ENCODE peak calls at places on chromosomes 4 and X, in nine cellular contexts. One of them, this sample, is unnamed.

GRCh38 chrX:318068-318738 is 393 bp downstream of the GTPBP6 start:
- DNase-seq in suprapubic skin: peak; percentile 100
- DNase-seq in Panc1: peak; percentile 48
- DNase-seq in HepG2: peak; percentile 98
- DNase-seq in stomach: peak; percentile 99
- DNase-seq in HCT116: peak; percentile 97
- DNase-seq in transverse colon: peak; percentile 99
- DNase-seq in H1: peak; percentile 99
- DNase-seq in breast epithelium: peak; percentile 99
- DNase-seq in this sample: peak; percentile 99

GRCh38 chr4:55635760-55636621 is at the start of gene NMU:
- DNase-seq in suprapubic skin: peak; percentile 56
- DNase-seq in Panc1: no peak
- DNase-seq in HepG2: peak; percentile 13
- DNase-seq in stomach: peak; percentile 61
- DNase-seq in HCT116: peak; percentile 67
- DNase-seq in transverse colon: peak; percentile 54
- DNase-seq in H1: no peak
- DNase-seq in breast epithelium: no peak
- DNase-seq in this sample: peak; percentile 8

GRCh38 chr4:111798840-111799239 is 346.4 kb upstream of the FAM241A start:
- DNase-seq in suprapubic skin: no peak
- DNase-seq in Panc1: no peak
- DNase-seq in HepG2: no peak
- DNase-seq in stomach: no peak
- DNase-seq in HCT116: no peak
- DNase-seq in transverse colon: no peak
- DNase-seq in H1: no peak
- DNase-seq in breast epithelium: no peak
- DNase-seq in this sample: no peak

GRCh38 chr4:153773236-153773690 is 13.4 kb upstream of the RNF175 start:
- DNase-seq in suprapubic skin: no peak
- DNase-seq in Panc1: no peak
- DNase-seq in HepG2: no peak
- DNase-seq in stomach: no peak
- DNase-seq in HCT116: no peak
- DNase-seq in transverse colon: no peak
- DNase-seq in H1: no peak
- DNase-seq in breast epithelium: no peak
- DNase-seq in this sample: no peak

GRCh38 chr4:6228158-6229067 is 28.1 kb upstream of the JAKMIP1 start:
- DNase-seq in suprapubic skin: no peak
- DNase-seq in Panc1: no peak
- DNase-seq in HepG2: no peak
- DNase-seq in stomach: peak; percentile 8
- DNase-seq in HCT116: no peak
- DNase-seq in transverse colon: no peak
- DNase-seq in H1: no peak
- DNase-seq in breast epithelium: peak; percentile 6
- DNase-seq in this sample: no peak

GRCh38 chr4:165208741-165209388 is 1.5 kb downstream of the KLHL2 start:
- DNase-seq in suprapubic skin: no peak
- DNase-seq in Panc1: no peak
- DNase-seq in HepG2: no peak
- DNase-seq in stomach: no peak
- DNase-seq in HCT116: no peak
- DNase-seq in transverse colon: no peak
- DNase-seq in H1: no peak
- DNase-seq in breast epithelium: no peak
- DNase-seq in this sample: no peak

GRCh38 chr4:3227878-3228675 is 20.9 kb upstream of the MSANTD1 start:
- DNase-seq in suprapubic skin: no peak
- DNase-seq in Panc1: no peak
- DNase-seq in HepG2: no peak
- DNase-seq in stomach: no peak
- DNase-seq in HCT116: no peak
- DNase-seq in transverse colon: no peak
- DNase-seq in H1: no peak
- DNase-seq in breast epithelium: no peak
- DNase-seq in this sample: no peak

GRCh38 chr4:184599492-184600135 is 49.6 kb downstream of the CASP3 start:
- DNase-seq in suprapubic skin: no peak
- DNase-seq in Panc1: no peak
- DNase-seq in HepG2: no peak
- DNase-seq in stomach: no peak
- DNase-seq in HCT116: no peak
- DNase-seq in transverse colon: no peak
- DNase-seq in H1: no peak
- DNase-seq in breast epithelium: no peak
- DNase-seq in this sample: no peak

GRCh38 chrX:30283456-30284200 is 25.6 kb downstream of the NR0B1 start:
- DNase-seq in suprapubic skin: no peak
- DNase-seq in Panc1: peak; percentile 60
- DNase-seq in HepG2: peak; percentile 22
- DNase-seq in stomach: no peak
- DNase-seq in HCT116: peak; percentile 75
- DNase-seq in transverse colon: no peak
- DNase-seq in H1: no peak
- DNase-seq in breast epithelium: no peak
- DNase-seq in this sample: no peak

GRCh38 chrX:39985551-39985950 is 112.2 kb downstream of the BCOR start:
- DNase-seq in suprapubic skin: no peak
- DNase-seq in Panc1: no peak
- DNase-seq in HepG2: peak; percentile 40
- DNase-seq in stomach: no peak
- DNase-seq in HCT116: no peak
- DNase-seq in transverse colon: no peak
- DNase-seq in H1: no peak
- DNase-seq in breast epithelium: no peak
- DNase-seq in this sample: no peak

GRCh38 chr4:72031868-72032619 is at the start of gene NPFFR2:
- DNase-seq in suprapubic skin: no peak
- DNase-seq in Panc1: no peak
- DNase-seq in HepG2: no peak
- DNase-seq in stomach: no peak
- DNase-seq in HCT116: no peak
- DNase-seq in transverse colon: no peak
- DNase-seq in H1: peak; percentile 29
- DNase-seq in breast epithelium: no peak
- DNase-seq in this sample: no peak

GRCh38 chr4:38131371-38132139 is 171.4 kb downstream of the PTTG2 start:
- DNase-seq in suprapubic skin: no peak
- DNase-seq in Panc1: no peak
- DNase-seq in HepG2: no peak
- DNase-seq in stomach: no peak
- DNase-seq in HCT116: no peak
- DNase-seq in transverse colon: peak; percentile 23
- DNase-seq in H1: peak; percentile 43
- DNase-seq in breast epithelium: no peak
- DNase-seq in this sample: no peak
- TF ChIP-seq POLR2AphosphoS5 in suprapubic skin: no peak
- TF ChIP-seq POLR2AphosphoS5 in Panc1: no peak
- TF ChIP-seq POLR2AphosphoS5 in HepG2: no peak
- TF ChIP-seq POLR2AphosphoS5 in stomach: no peak
- TF ChIP-seq POLR2AphosphoS5 in HCT116: no peak
- TF ChIP-seq POLR2AphosphoS5 in transverse colon: no peak
- TF ChIP-seq POLR2AphosphoS5 in H1: no peak
- TF ChIP-seq POLR2AphosphoS5 in breast epithelium: no peak
- TF ChIP-seq POLR2AphosphoS5 in this sample: no peak

GRCh38 chr4:12963291-12963690 is 520.8 kb downstream of the RAB28 start:
- DNase-seq in suprapubic skin: no peak
- DNase-seq in Panc1: no peak
- DNase-seq in HepG2: no peak
- DNase-seq in stomach: no peak
- DNase-seq in HCT116: no peak
- DNase-seq in transverse colon: no peak
- DNase-seq in H1: no peak
- DNase-seq in breast epithelium: no peak
- DNase-seq in this sample: no peak

GRCh38 chr4:12963912-12964311 is 520.2 kb downstream of the RAB28 start:
- DNase-seq in suprapubic skin: no peak
- DNase-seq in Panc1: no peak
- DNase-seq in HepG2: peak; percentile 13
- DNase-seq in stomach: no peak
- DNase-seq in HCT116: no peak
- DNase-seq in transverse colon: no peak
- DNase-seq in H1: no peak
- DNase-seq in breast epithelium: no peak
- DNase-seq in this sample: no peak

GRCh38 chr4:12957108-12957507 is 527.0 kb downstream of the RAB28 start:
- DNase-seq in suprapubic skin: no peak
- DNase-seq in Panc1: no peak
- DNase-seq in HepG2: peak; percentile 16
- DNase-seq in stomach: no peak
- DNase-seq in HCT116: no peak
- DNase-seq in transverse colon: no peak
- DNase-seq in H1: no peak
- DNase-seq in breast epithelium: no peak
- DNase-seq in this sample: no peak

GRCh38 chr4:12965334-12965733 is 518.8 kb downstream of the RAB28 start:
- DNase-seq in suprapubic skin: no peak
- DNase-seq in Panc1: no peak
- DNase-seq in HepG2: no peak
- DNase-seq in stomach: no peak
- DNase-seq in HCT116: no peak
- DNase-seq in transverse colon: no peak
- DNase-seq in H1: no peak
- DNase-seq in breast epithelium: no peak
- DNase-seq in this sample: no peak

GRCh38 chr4:12961713-12962112 is 522.4 kb downstream of the RAB28 start:
- DNase-seq in suprapubic skin: no peak
- DNase-seq in Panc1: no peak
- DNase-seq in HepG2: no peak
- DNase-seq in stomach: no peak
- DNase-seq in HCT116: no peak
- DNase-seq in transverse colon: no peak
- DNase-seq in H1: no peak
- DNase-seq in breast epithelium: no peak
- DNase-seq in this sample: no peak
- H3K4me1 ChIP-seq in suprapubic skin: no peaks in the 10 kb centered on the region
- H3K4me1 ChIP-seq in Panc1: no peaks in the 10 kb centered on the region
- H3K4me1 ChIP-seq in HepG2: peaks cover 66% of the 10 kb centered on the region
- H3K4me1 ChIP-seq in stomach: no peaks in the 10 kb centered on the region
- H3K4me1 ChIP-seq in HCT116: no peaks in the 10 kb centered on the region
- H3K4me1 ChIP-seq in transverse colon: no peaks in the 10 kb centered on the region
- H3K4me1 ChIP-seq in H1: no peaks in the 10 kb centered on the region
- H3K4me1 ChIP-seq in breast epithelium: no peaks in the 10 kb centered on the region
- H3K4me1 ChIP-seq in this sample: no peaks in the 10 kb centered on the region

DNA sequence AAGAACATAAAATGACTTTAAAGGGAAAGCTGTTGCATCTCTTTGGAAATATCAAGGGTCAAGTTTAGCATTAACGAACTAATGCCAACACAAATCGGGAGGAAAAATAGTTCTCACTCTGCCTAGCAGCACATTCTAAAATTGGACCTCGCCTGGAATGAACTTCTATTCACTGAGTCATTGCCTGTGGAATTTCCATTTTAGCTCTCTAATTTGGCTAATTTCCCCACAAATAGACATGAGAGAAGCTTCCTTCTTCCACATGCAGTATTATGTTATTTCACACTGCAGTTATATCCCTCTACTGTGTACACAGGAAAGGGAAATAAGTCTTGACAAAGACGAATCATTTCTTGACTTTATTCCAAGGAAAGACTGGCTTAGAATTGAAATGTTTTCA is 9.3 kb downstream of the ZXDA start:
- DNase-seq in suprapubic skin: no peak
- DNase-seq in Panc1: no peak
- DNase-seq in HepG2: no peak
- DNase-seq in stomach: no peak
- DNase-seq in HCT116: no peak
- DNase-seq in transverse colon: no peak
- DNase-seq in H1: no peak
- DNase-seq in breast epithelium: no peak
- DNase-seq in this sample: no peak
- H3K9me3 ChIP-seq in suprapubic skin: no peaks in the 10 kb centered on the region
- H3K9me3 ChIP-seq in Panc1: no peaks in the 10 kb centered on the region
- H3K9me3 ChIP-seq in HepG2: no peaks in the 10 kb centered on the region
- H3K9me3 ChIP-seq in stomach: no peaks in the 10 kb centered on the region
- H3K9me3 ChIP-seq in HCT116: no peaks in the 10 kb centered on the region
- H3K9me3 ChIP-seq in transverse colon: no peaks in the 10 kb centered on the region
- H3K9me3 ChIP-seq in H1: peaks cover 4% of the 10 kb centered on the region
- H3K9me3 ChIP-seq in breast epithelium: no peaks in the 10 kb centered on the region
- H3K9me3 ChIP-seq in this sample: no peaks in the 10 kb centered on the region

GRCh38 chrX:11437642-11438379 is 144.6 kb downstream of the AMELX start:
- DNase-seq in suprapubic skin: no peak
- DNase-seq in Panc1: no peak
- DNase-seq in HepG2: peak; percentile 19
- DNase-seq in stomach: no peak
- DNase-seq in HCT116: no peak
- DNase-seq in transverse colon: peak; percentile 22
- DNase-seq in H1: no peak
- DNase-seq in breast epithelium: no peak
- DNase-seq in this sample: no peak
- TF ChIP-seq POLR2AphosphoS5 in suprapubic skin: no peak
- TF ChIP-seq POLR2AphosphoS5 in Panc1: no peak
- TF ChIP-seq POLR2AphosphoS5 in HepG2: no peak
- TF ChIP-seq POLR2AphosphoS5 in stomach: no peak
- TF ChIP-seq POLR2AphosphoS5 in HCT116: no peak
- TF ChIP-seq POLR2AphosphoS5 in transverse colon: no peak
- TF ChIP-seq POLR2AphosphoS5 in H1: no peak
- TF ChIP-seq POLR2AphosphoS5 in breast epithelium: no peak
- TF ChIP-seq POLR2AphosphoS5 in this sample: no peak

DNA sequence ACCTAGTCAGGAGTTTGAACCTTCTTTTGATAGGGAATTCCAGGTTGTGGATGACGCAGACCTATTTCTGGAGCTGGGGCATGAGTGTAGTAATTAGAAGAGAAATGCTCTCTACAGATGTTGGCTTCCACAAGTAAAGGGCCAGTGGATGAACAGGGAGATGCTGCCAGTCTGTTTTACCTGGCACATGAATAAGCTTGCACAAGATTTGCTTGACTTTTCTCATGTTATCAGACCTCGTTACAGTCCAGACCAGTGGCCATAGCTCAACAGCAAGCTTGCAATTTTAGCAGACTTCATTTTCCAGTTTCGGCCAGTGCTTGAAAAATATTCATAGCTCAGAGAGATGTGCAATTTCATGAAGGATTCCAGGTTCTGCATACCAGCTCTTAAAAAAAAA is 26.9 kb upstream of the SPANXB1 start:
- DNase-seq in suprapubic skin: no peak
- DNase-seq in Panc1: no peak
- DNase-seq in HepG2: no peak
- DNase-seq in stomach: no peak
- DNase-seq in HCT116: no peak
- DNase-seq in transverse colon: no peak
- DNase-seq in H1: no peak
- DNase-seq in breast epithelium: no peak
- DNase-seq in this sample: no peak
- H3K4me1 ChIP-seq in suprapubic skin: no peaks in the 10 kb centered on the region
- H3K4me1 ChIP-seq in Panc1: no peaks in the 10 kb centered on the region
- H3K4me1 ChIP-seq in HepG2: no peaks in the 10 kb centered on the region
- H3K4me1 ChIP-seq in stomach: no peaks in the 10 kb centered on the region
- H3K4me1 ChIP-seq in HCT116: no peaks in the 10 kb centered on the region
- H3K4me1 ChIP-seq in transverse colon: no peaks in the 10 kb centered on the region
- H3K4me1 ChIP-seq in H1: no peaks in the 10 kb centered on the region
- H3K4me1 ChIP-seq in breast epithelium: no peaks in the 10 kb centered on the region
- H3K4me1 ChIP-seq in this sample: no peaks in the 10 kb centered on the region